ENCODE peak calls at places on chromosomes 3 and 15, in six cellular contexts. C is H54, Q is sigmoid colon, Z is HCT116, E is GM12892, A is heart left ventricle. K is an unnamed sample.

GRCh38 chr3:123066896-123067688 is at the start of gene PDIA5:
- DNase-seq in Q (peak), A (peak), Z (peak), E (peak), C (peak), K (peak)

GRCh38 chr3:45060165-45060897 is 34.2 kb downstream of the CLEC3B start:
- DNase-seq in Z (no peak), C (no peak), Q (no peak), A (no peak), E (no peak), K (no peak)

GRCh38 chr15:71066983-71067382 is 48.3 kb upstream of the THSD4 start:
- DNase-seq in Q (no peak), A (no peak), Z (no peak), C (no peak), E (no peak), K (no peak)

GRCh38 chr3:47780727-47781325 is 867 bp downstream of the SMARCC1 start:
- DNase-seq in Q (no peak), A (no peak), E (no peak), C (no peak), Z (no peak), K (no peak)

GRCh38 chr15:47466357-47466756 is 250.9 kb upstream of the SEMA6D start:
- DNase-seq in A (no peak), E (no peak), Q (no peak), Z (no peak), C (no peak), K (no peak)

GRCh38 chr15:45224596-45225217 is 27.3 kb upstream of the SLC28A2 start:
- DNase-seq in Q (no peak), A (no peak), C (no peak), Z (no peak), E (no peak), K (no peak)

GRCh38 chr3:174341014-174341413 is 518.1 kb upstream of the NAALADL2 start:
- DNase-seq in A (no peak), Z (no peak), Q (no peak), E (no peak), C (no peak), K (no peak)

GRCh38 chr3:23743141-23743784 is 62.5 kb upstream of the UBE2E1 start:
- DNase-seq in E (no peak), Q (no peak), Z (no peak), A (no peak), C (no peak), K (no peak)

GRCh38 chr3:133886031-133886722 is 9.5 kb downstream of the RAB6B start:
- DNase-seq in A (no peak), E (no peak), Z (no peak), C (no peak), Q (no peak), K (no peak)

GRCh38 chr15:84929795-84930371 is 45.4 kb downstream of the SLC28A1 start:
- DNase-seq in C (peak), Q (no peak), A (no peak), Z (peak), E (no peak), K (peak)

GRCh38 chr3:58009026-58009748 is 965 bp downstream of the FLNB start:
- DNase-seq in E (peak), C (no peak), Q (peak), A (peak), Z (no peak), K (no peak)

GRCh38 chr3:4580346-4581019 is 87.3 kb downstream of the ITPR1 start:
- DNase-seq in Q (no peak), A (peak), C (no peak), Z (peak), E (no peak), K (no peak)

DNA sequence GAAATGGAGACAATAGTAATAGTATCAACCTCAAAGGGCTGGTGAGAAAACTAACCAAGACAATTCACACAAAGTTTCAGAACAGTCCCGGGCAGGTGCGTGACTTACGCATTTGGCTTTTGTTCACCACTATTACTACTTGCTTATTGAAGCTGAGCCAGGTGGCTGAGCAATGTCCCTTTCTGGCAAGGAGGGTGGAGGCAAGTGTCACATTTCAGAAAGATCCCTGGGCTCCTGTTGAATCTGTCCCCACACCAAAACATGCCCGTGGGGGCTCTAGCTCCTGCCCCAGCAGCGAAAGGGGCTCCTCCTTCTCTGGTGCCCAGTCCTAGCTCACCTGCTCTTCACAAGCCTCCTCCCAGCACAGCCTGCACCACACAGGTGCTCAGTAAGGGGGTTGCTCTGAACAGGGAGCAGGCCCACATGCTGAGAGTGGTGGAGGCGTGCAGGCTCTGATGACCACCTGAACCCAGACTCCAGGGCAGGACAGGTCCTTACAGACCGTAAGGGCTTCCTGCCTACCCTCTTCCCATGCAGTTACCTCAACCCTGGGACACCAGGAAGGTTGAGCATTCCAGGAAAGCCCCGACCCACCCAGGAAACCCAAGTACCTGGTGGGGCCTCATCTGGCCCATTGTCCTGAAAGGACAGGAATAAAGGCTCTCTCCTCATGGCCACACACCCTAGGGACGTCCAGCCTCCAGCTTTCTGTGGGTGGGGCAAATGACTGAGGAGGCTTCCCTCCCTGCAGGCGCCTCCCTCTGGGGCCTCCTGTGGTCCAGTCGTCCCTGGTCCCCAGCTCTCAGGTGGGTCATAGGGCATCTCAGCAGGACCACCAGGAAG is 32.6 kb downstream of the SEMA7A start:
- DNase-seq in C (no peak), E (no peak), Q (no peak), Z (no peak), A (no peak), K (peak)
- TF ChIP-seq POLR2A in C (no peak), E (peak), Q (no peak), Z (no peak), A (no peak), K (no peak)

DNA sequence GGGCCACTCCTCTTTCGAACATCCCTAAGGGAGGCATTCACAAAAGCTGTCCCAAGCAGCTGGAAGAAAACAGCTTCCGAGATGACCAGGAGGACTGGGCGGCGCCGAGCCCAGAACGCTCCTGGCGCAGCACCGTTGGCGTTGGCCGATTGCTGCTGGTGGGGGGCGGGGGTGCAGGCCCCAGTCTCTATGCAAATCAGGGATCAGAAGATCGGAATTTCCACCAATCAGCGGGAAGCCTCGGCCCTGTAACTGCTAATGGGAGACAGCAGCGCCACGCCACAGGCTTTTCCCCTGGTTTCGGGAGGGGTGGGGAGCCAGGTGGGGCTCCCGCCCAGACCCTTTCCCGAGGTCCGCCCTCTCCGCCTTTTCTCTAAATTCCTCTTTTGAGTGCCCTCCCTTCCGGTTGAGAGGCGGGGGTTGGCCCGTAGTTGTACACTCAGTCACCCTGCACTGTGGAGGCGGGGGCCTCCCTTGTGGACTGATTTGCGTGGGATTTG is 27.0 kb downstream of the HMCES start:
- DNase-seq in A (peak), E (no peak), Q (peak), Z (no peak), C (no peak), K (no peak)
- TF ChIP-seq POLR2A in A (peak), E (no peak), Q (no peak), Z (no peak), C (no peak), K (no peak)

GRCh38 chr15:78007211-78007956 is 70.1 kb downstream of the TBC1D2B start:
- DNase-seq in C (no peak), Q (no peak), Z (no peak), E (no peak), A (no peak), K (no peak)

GRCh38 chr15:78004919-78005634 is 72.4 kb downstream of the TBC1D2B start:
- DNase-seq in C (peak), Z (no peak), E (no peak), A (peak), Q (peak), K (no peak)

GRCh38 chr15:78010112-78010511 is 67.4 kb downstream of the TBC1D2B start:
- DNase-seq in A (no peak), Z (no peak), E (no peak), Q (no peak), C (no peak), K (no peak)

GRCh38 chr15:78006567-78007205 is 70.8 kb downstream of the TBC1D2B start:
- DNase-seq in E (no peak), Q (no peak), Z (no peak), C (no peak), A (no peak), K (no peak)

GRCh38 chr15:78007965-78008886 is 69.3 kb downstream of the TBC1D2B start:
- DNase-seq in A (peak), C (peak), E (no peak), Z (no peak), Q (peak), K (no peak)
- TF ChIP-seq POLR2A in A (no peak), C (no peak), E (no peak), Z (no peak), Q (no peak), K (no peak)

DNA sequence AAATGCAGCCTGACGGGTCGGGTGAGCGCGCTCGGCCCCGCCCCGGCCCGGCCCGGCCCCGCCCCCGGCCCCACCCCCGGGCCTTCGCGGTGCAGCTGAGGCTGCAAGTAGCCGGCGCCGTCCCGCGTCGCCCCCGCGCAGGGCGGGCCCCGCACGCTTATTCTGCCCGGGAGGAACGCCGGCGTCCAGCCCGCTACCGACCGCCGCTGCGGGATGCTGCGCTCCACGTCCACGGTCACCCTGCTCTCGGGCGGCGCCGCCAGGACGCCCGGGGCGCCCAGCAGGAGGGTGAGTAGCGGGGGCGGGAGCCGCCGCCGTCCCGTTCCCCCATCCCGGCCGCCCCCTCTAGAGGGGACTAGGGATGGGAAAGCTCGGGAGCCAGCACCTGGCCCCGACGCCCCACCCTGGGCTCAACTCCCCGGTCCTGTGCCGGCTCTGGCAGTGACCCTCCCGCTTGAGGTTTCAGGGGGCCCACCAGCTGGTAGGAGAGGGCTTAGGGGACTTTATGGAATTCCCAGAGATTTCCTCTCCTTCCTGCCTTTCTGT is at the start of gene MYZAP:
- DNase-seq in A (peak), E (peak), Z (no peak), C (peak), Q (no peak), K (no peak)
- TF ChIP-seq POLR2A in A (peak), E (no peak), Z (no peak), C (no peak), Q (no peak), K (no peak)

DNA sequence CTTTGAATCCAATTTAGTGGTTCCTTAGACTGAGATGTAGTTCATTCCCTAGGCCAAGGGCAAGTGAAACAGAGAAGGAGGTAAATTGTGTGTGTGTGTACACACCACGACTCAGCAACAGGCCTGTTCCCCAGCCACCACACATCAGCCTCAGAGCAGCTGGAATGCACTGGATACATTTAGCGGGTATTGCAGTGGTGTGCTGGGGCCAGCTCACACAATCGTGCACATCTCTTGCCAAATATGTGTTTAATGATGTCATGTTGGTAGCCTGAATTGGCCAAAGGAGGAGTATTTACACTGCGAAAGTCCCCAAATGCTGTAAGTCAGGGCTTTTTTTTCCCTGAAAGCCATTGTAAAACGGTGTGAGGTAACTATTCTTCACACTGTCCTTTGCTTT is 82.3 kb downstream of the RBPMS2 start:
- DNase-seq in Z (no peak), A (no peak), E (no peak), Q (peak), C (peak), K (no peak)
- TF ChIP-seq POLR2A in Z (no peak), A (no peak), E (no peak), Q (no peak), C (no peak), K (no peak)

GRCh38 chr3:180690061-180690460 is 10.8 kb upstream of the CCDC39 start:
- DNase-seq in E (no peak), Z (no peak), A (no peak), C (no peak), Q (no peak), K (no peak)
- TF ChIP-seq POLR2A in E (no peak), Z (no peak), A (no peak), C (no peak), Q (no peak), K (no peak)

DNA sequence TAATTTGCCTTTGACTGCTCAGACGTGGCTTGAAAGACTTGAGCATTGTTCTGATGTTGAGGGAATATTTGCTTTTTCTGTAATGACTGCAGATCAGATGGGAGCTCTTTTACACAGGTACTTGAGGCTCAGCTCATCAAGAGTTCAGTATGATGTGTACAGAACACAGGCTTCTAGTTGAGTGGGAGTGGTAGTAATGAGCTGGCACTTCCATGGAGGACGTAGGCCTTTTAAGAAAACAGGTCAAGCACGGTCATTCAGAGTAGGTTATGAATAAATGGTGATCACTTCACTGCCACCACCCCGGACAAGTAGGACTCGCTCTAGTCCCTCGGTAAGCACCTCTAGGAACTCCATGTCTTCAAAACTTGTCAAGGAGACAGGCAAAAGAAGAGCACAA is 8.8 kb downstream of the EMC4 start:
- DNase-seq in Z (no peak), E (no peak), C (no peak), Q (no peak), A (no peak), K (no peak)
- TF ChIP-seq POLR2A in Z (no peak), E (no peak), C (no peak), Q (no peak), A (no peak), K (no peak)

DNA sequence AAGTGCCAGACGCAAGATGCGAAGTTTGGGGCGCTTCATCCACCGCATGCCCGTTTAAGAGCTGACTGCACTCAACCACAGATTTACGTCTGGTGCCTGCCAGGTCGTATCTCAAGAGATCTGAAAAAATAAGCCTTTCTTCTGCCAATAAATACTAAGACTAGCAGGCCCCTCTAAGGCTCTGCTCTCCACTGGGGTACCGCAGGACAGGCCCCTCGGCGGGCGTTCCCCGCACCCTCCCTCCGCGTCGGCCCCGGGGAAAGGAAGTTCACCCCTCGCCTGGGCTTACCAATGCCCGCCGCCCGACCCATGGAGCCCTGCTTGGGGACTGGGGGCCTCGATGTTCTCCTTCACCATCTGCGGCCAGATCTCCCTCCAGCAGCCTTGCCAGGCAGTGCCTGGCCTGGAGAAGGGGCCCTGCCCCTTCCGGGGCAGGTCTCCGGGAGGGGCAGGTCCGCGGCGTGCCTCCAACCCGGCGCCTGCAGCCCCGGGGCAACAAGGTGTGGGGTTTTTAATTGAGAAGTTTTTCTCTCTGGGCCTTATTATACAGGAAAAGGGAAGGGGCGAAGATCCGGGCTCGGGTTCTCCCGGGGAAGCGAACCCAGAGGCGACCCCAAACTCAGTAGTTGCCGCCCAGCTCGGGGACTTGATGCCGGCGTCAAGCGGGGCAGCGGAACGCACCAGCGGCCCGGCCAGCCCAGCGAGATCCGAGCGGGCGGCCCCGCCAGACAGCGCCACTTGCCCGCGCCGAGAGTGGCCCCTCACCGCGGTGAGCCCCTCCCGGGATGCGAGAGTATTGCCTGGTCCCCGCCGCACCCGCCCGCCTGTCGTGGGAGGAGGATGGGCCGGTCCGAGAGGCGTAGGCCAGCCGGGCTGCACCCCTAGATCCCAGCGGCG is 742 bp downstream of the GOLGA8B start:
- DNase-seq in Z (peak), E (peak), A (no peak), Q (no peak), C (peak), K (peak)
- TF ChIP-seq POLR2A in Z (peak), E (peak), A (no peak), Q (no peak), C (no peak), K (peak)

GRCh38 chr3:172154768-172155649 is 115.6 kb downstream of the FNDC3B start:
- DNase-seq in A (no peak), Q (no peak), Z (no peak), E (no peak), C (no peak), K (no peak)
- TF ChIP-seq POLR2A in A (no peak), Q (no peak), Z (no peak), E (no peak), C (no peak), K (no peak)

GRCh38 chr3:33798418-33799201 is at the start of gene PDCD6IP:
- DNase-seq in C (peak), Z (peak), A (peak), E (peak), Q (peak), K (peak)
- TF ChIP-seq POLR2A in C (peak), Z (peak), A (peak), E (peak), Q (peak), K (peak)